ENCODE peak calls at places on chromosomes 5 and 9, in four cellular contexts. U is ELF-1; Z is NAMALWA; D is activated effector memory CD4-positive, alpha-beta T cell treated with anti-CD3 and anti-CD28 coated beads, Interleukin-2, amount 50 U/mL, for 16 hours. F is an unnamed sample.

GRCh38 chr5:143206194-143207053 is 197.1 kb downstream of the NR3C1 start:
- DNase-seq in D (no peak), Z (no peak), U (no peak), F (no peak)

GRCh38 chr5:131211669-131212068 is 40.9 kb downstream of the LYRM7 start:
- DNase-seq in D (no peak), U (no peak), Z (no peak), F (no peak)

GRCh38 chr5:6961123-6961522 is 247.9 kb downstream of the TENT4A start:
- DNase-seq in D (no peak), Z (no peak), U (no peak), F (no peak)

GRCh38 chr5:17070646-17071045 is 134.6 kb upstream of the MYO10 start:
- DNase-seq in D (no peak), Z (no peak), U (no peak), F (no peak)

GRCh38 chr9:101372327-101373118 is 12.3 kb downstream of the BAAT start:
- DNase-seq in D (no peak), U (no peak), Z (no peak), F (no peak)

GRCh38 chr9:131965841-131966240 is 113.8 kb downstream of the MED27 start:
- DNase-seq in U (no peak), Z (no peak), D (no peak), F (no peak)

GRCh38 chr5:98301567-98301966 is 471.9 kb upstream of the RGMB start:
- DNase-seq in U (no peak), D (no peak), Z (no peak), F (no peak)

GRCh38 chr5:118996098-118996497 is 7.8 kb upstream of the DTWD2 start:
- DNase-seq in D (no peak), Z (peak; percentile 52), U (no peak), F (no peak)

GRCh38 chr9:135075234-135076142 is 12.0 kb upstream of the OLFM1 start:
- DNase-seq in Z (no peak), D (peak; percentile 33), U (peak; percentile 50), F (no peak)

GRCh38 chr5:172004824-172005237 is 1.6 kb downstream of the FBXW11 start:
- DNase-seq in D (no peak), U (no peak), Z (peak; percentile 65), F (peak; percentile 34)

GRCh38 chr5:10065428-10066000 is 184.2 kb downstream of the ATPSCKMT start:
- DNase-seq in D (no peak), Z (no peak), U (no peak), F (no peak)

GRCh38 chr5:65474129-65474711 is 7.5 kb downstream of the ADAMTS6 start:
- DNase-seq in D (no peak), U (no peak), Z (no peak), F (no peak)

GRCh38 chr5:38853753-38854470 is 8.1 kb downstream of the OSMR start:
- DNase-seq in U (no peak), Z (no peak), D (no peak), F (no peak)

GRCh38 chr9:69215774-69216482 is 41.9 kb downstream of the TJP2 start:
- DNase-seq in U (no peak), Z (no peak), D (no peak), F (no peak)

GRCh38 chr5:60961685-60962084 is 16.7 kb downstream of the NDUFAF2 start:
- DNase-seq in Z (no peak), U (no peak), D (no peak), F (no peak)

GRCh38 chr5:10566556-10567068 is 2.7 kb downstream of the ANKRD33B start:
- DNase-seq in D (no peak), Z (peak; percentile 61), U (no peak), F (no peak)

GRCh38 chr5:543755-544674 is 19.8 kb upstream of the SLC9A3 start:
- DNase-seq in Z (peak; percentile 98), D (peak; percentile 75), U (no peak), F (peak; percentile 69)

GRCh38 chr9:22508790-22509189 is 62.2 kb downstream of the DMRTA1 start:
- DNase-seq in Z (no peak), U (no peak), D (no peak), F (no peak)

GRCh38 chr9:84478996-84479395 is 138.4 kb upstream of the SLC28A3 start:
- DNase-seq in Z (no peak), U (no peak), D (no peak), F (no peak)